ENCODE peak calls at places on chromosomes 11 and 22, in seven cellular contexts. B is renal cortical epithelial cell, X is activated T-cell treated with anti-CD3 and anti-CD28 coated beads for 1 hour, S is AG09309, V is WERI-Rb-1, M is cardiac septum, N is T-cell. P is an unnamed sample.

GRCh38 chr11:129819237-129819636 is 3.6 kb downstream of the TMEM45B start:
- DNase-seq in B (no peak), X (no peak), S (no peak), V (no peak), M (no peak), N (no peak), P (no peak)

GRCh38 chr11:22669368-22669767 is 3.0 kb downstream of the GAS2 start:
- DNase-seq in B (no peak), X (no peak), S (no peak), V (no peak), M (no peak), N (no peak), P (no peak)

GRCh38 chr22:27876684-27877083 is 42.4 kb downstream of the PITPNB start:
- DNase-seq in B (no peak), X (no peak), S (no peak), V (no peak), M (no peak), N (no peak), P (peak; percentile 81)

GRCh38 chr11:10628506-10629236 is 60.2 kb upstream of the LYVE1 start:
- DNase-seq in B (no peak), X (no peak), S (no peak), V (no peak), M (no peak), N (peak; percentile 51), P (no peak)

GRCh38 chr11:93659841-93660240 is 1.6 kb upstream of the CEP295 start:
- DNase-seq in B (no peak), X (no peak), S (no peak), V (no peak), M (no peak), N (no peak), P (no peak)

GRCh38 chr11:78248191-78248590 is 59.5 kb downstream of the USP35 start:
- DNase-seq in B (no peak), X (no peak), S (no peak), V (no peak), M (no peak), N (no peak), P (no peak)

GRCh38 chr22:33873186-33873585 is 47.1 kb downstream of the LARGE1 start:
- DNase-seq in B (no peak), X (no peak), S (no peak), V (no peak), M (peak; percentile 83), N (no peak), P (no peak)

GRCh38 chr11:33844236-33844635 is 47.6 kb downstream of the LMO2 start:
- DNase-seq in B (no peak), X (no peak), S (no peak), V (no peak), M (no peak), N (no peak), P (no peak)

GRCh38 chr11:68335693-68336092 is 23.3 kb downstream of the LRP5 start:
- DNase-seq in B (no peak), X (no peak), S (no peak), V (no peak), M (no peak), N (no peak), P (no peak)

GRCh38 chr11:119062779-119063178 is 4.8 kb upstream of the VPS11 start:
- DNase-seq in B (peak; percentile 49), X (no peak), S (no peak), V (no peak), M (no peak), N (no peak), P (no peak)

GRCh38 chr11:85118151-85118550 is 509.0 kb downstream of the DLG2 start:
- DNase-seq in B (no peak), X (no peak), S (no peak), V (peak; percentile 52), M (no peak), N (no peak), P (no peak)

GRCh38 chr11:47765086-47765485 is 2.1 kb downstream of the FNBP4 start:
- DNase-seq in B (no peak), X (no peak), S (no peak), V (no peak), M (no peak), N (no peak), P (no peak)

GRCh38 chr22:32971252-32971651 is 86.9 kb downstream of the SYN3 start:
- DNase-seq in B (no peak), X (no peak), S (no peak), V (no peak), M (no peak), N (no peak), P (no peak)

GRCh38 chr22:36573815-36574350 is 44.9 kb upstream of the EIF3D start:
- DNase-seq in B (no peak), X (no peak), S (no peak), V (peak; percentile 80), M (no peak), N (no peak), P (no peak)

GRCh38 chr11:110734790-110735189 is 22.6 kb upstream of the ARHGAP20 start:
- DNase-seq in B (no peak), X (no peak), S (no peak), V (no peak), M (no peak), N (no peak), P (no peak)

GRCh38 chr11:113593698-113594308 is 112.3 kb downstream of the TMPRSS5 start:
- DNase-seq in B (no peak), X (no peak), S (no peak), V (no peak), M (no peak), N (no peak), P (no peak)

GRCh38 chr11:10407055-10407454 is 48.0 kb upstream of the AMPD3 start:
- DNase-seq in B (peak; percentile 36), X (no peak), S (no peak), V (no peak), M (no peak), N (no peak), P (no peak)

GRCh38 chr11:12995211-12995610 is 13.9 kb upstream of the RASSF10 start:
- DNase-seq in B (no peak), X (no peak), S (peak; percentile 44), V (no peak), M (no peak), N (no peak), P (no peak)

GRCh38 chr11:12540075-12540685 is 134.0 kb upstream of the TEAD1 start:
- DNase-seq in B (no peak), X (no peak), S (no peak), V (no peak), M (no peak), N (no peak), P (no peak)

GRCh38 chr22:36191106-36191836 is 10.3 kb downstream of the APOL4 start:
- DNase-seq in B (no peak), X (no peak), S (peak; percentile 29), V (no peak), M (peak; percentile 86), N (no peak), P (no peak)

GRCh38 chr11:17494019-17494418 is 17.4 kb upstream of the ABCC8 start:
- DNase-seq in B (no peak), X (no peak), S (no peak), V (no peak), M (no peak), N (no peak), P (no peak)

GRCh38 chr11:62071408-62071807 is 52.4 kb upstream of the INCENP start:
- DNase-seq in B (no peak), X (no peak), S (no peak), V (no peak), M (no peak), N (no peak), P (no peak)

GRCh38 chr11:99766816-99767215 is 746.1 kb downstream of the CNTN5 start:
- DNase-seq in B (no peak), X (no peak), S (no peak), V (no peak), M (no peak), N (no peak), P (no peak)

GRCh38 chr11:5689551-5689983 is at the start of gene TRIM22:
- DNase-seq in B (peak; percentile 96), X (peak; percentile 26), S (peak; percentile 63), V (no peak), M (no peak), N (peak; percentile 34), P (peak; percentile 54)

GRCh38 chr11:65947133-65947532 is 1.9 kb downstream of the TSGA10IP start:
- DNase-seq in B (no peak), X (no peak), S (no peak), V (no peak), M (no peak), N (no peak), P (no peak)

GRCh38 chr11:1747753-1748466 is 2.5 kb downstream of the IFITM10 start:
- DNase-seq in B (no peak), X (no peak), S (no peak), V (no peak), M (no peak), N (no peak), P (no peak)

GRCh38 chr22:24128631-24129601 is 52.4 kb upstream of the SUSD2 start:
- DNase-seq in B (no peak), X (no peak), S (no peak), V (peak; percentile 93), M (no peak), N (no peak), P (no peak)

GRCh38 chr11:114159802-114160588 is 100.5 kb downstream of the ZBTB16 start:
- DNase-seq in B (peak; percentile 94), X (peak; percentile 98), S (peak; percentile 81), V (peak; percentile 42), M (peak; percentile 97), N (peak; percentile 99), P (peak; percentile 98)

GRCh38 chr22:38191746-38192474 is 9.9 kb upstream of the MAFF start:
- DNase-seq in B (no peak), X (no peak), S (no peak), V (no peak), M (no peak), N (no peak), P (no peak)

GRCh38 chr11:45247433-45247832 is 38.7 kb downstream of the SYT13 start:
- DNase-seq in B (no peak), X (no peak), S (no peak), V (no peak), M (peak; percentile 53), N (no peak), P (no peak)

GRCh38 chr22:50713571-50714056 is 24.4 kb upstream of the ACR start:
- DNase-seq in B (no peak), X (no peak), S (no peak), V (no peak), M (no peak), N (no peak), P (no peak)

GRCh38 chr11:21710791-21711190 is 482.1 kb upstream of the ANO5 start:
- DNase-seq in B (no peak), X (no peak), S (no peak), V (no peak), M (no peak), N (no peak), P (no peak)

GRCh38 chr11:111465400-111465799 is 46.8 kb downstream of the BTG4 start:
- DNase-seq in B (no peak), X (no peak), S (no peak), V (no peak), M (no peak), N (no peak), P (peak; percentile 77)

GRCh38 chr11:71334191-71334590 is 81.8 kb upstream of the SHANK2 start:
- DNase-seq in B (no peak), X (no peak), S (no peak), V (no peak), M (peak; percentile 51), N (no peak), P (no peak)

GRCh38 chr11:16347928-16348685 is 8.2 kb downstream of the SOX6 start:
- DNase-seq in B (peak; percentile 64), X (no peak), S (no peak), V (no peak), M (no peak), N (no peak), P (no peak)

GRCh38 chr22:45602824-45603301 is 68.8 kb upstream of the ATXN10 start:
- DNase-seq in B (peak; percentile 33), X (no peak), S (peak; percentile 42), V (no peak), M (no peak), N (no peak), P (no peak)

GRCh38 chr11:116641561-116642045 is 131.2 kb downstream of the BUD13 start:
- DNase-seq in B (peak; percentile 4), X (no peak), S (no peak), V (peak; percentile 81), M (no peak), N (no peak), P (no peak)

GRCh38 chr11:9680028-9680427 is 16.2 kb downstream of the SWAP70 start:
- DNase-seq in B (no peak), X (no peak), S (no peak), V (no peak), M (no peak), N (no peak), P (no peak)